ENCODE peak calls at places on chromosomes 13 and 19, in six cellular contexts. Y is lung, G is sigmoid colon, V is right lobe of liver, Z is dorsolateral prefrontal cortex, F is hepatocyte. H is an unnamed sample.

GRCh38 chr19:40717325-40717879 is 490 bp downstream of the ITPKC start:
- DNase-seq in V (peak), Y (no peak), G (peak), F (no peak), Z (no peak), H (no peak)

GRCh38 chr19:3984908-3985642 is at the start of gene EEF2:
- DNase-seq in V (peak), Z (peak), F (peak), G (peak), Y (peak), H (peak)

GRCh38 chr19:11171144-11171543 is 15.6 kb upstream of the SPC24 start:
- DNase-seq in F (no peak), Z (no peak), V (peak), G (no peak), Y (no peak), H (no peak)

GRCh38 chr13:111484129-111484925 is 163.9 kb downstream of the TEX29 start:
- DNase-seq in Y (no peak), Z (no peak), F (no peak), V (no peak), G (no peak), H (no peak)

GRCh38 chr13:84651288-84651687 is 769.0 kb upstream of the SLITRK1 start:
- DNase-seq in Y (no peak), F (peak), V (no peak), G (no peak), Z (no peak), H (no peak)

GRCh38 chr19:50368649-50369570 is 3.5 kb upstream of the NAPSA start:
- DNase-seq in V (peak), F (peak), Y (peak), Z (peak), G (peak), H (no peak)

GRCh38 chr13:100495455-100495854 is 93.1 kb downstream of the GGACT start:
- DNase-seq in V (no peak), Z (no peak), Y (no peak), F (no peak), G (no peak), H (no peak)

GRCh38 chr19:22140356-22140755 is 56.4 kb downstream of the ZNF676 start:
- DNase-seq in Z (no peak), Y (no peak), V (no peak), G (no peak), F (no peak), H (no peak)

GRCh38 chr19:17555929-17556813 is 722 bp downstream of the COLGALT1 start:
- DNase-seq in Z (peak), G (peak), V (peak), F (peak), Y (peak), H (no peak)

GRCh38 chr19:54427586-54427985 is 12.3 kb downstream of the TTYH1 start:
- DNase-seq in V (no peak), Z (no peak), G (no peak), F (no peak), Y (no peak), H (no peak)

GRCh38 chr13:100597253-100597652 is 8.7 kb upstream of the GGACT start:
- DNase-seq in G (no peak), F (no peak), Y (no peak), Z (no peak), V (no peak), H (no peak)

GRCh38 chr13:70568571-70568970 is 460.3 kb upstream of the KLHL1 start:
- DNase-seq in Y (no peak), Z (no peak), G (no peak), F (peak), V (no peak), H (no peak)

GRCh38 chr13:19860884-19861655 is 2.4 kb downstream of the ZMYM5 start:
- DNase-seq in V (no peak), G (no peak), F (peak), Z (no peak), Y (no peak), H (no peak)

GRCh38 chr13:109720758-109721184 is 65.6 kb downstream of the IRS2 start:
- DNase-seq in Y (no peak), Z (no peak), V (no peak), F (no peak), G (no peak), H (no peak)

GRCh38 chr13:33052446-33052845 is 36.2 kb downstream of the KL start:
- DNase-seq in Z (no peak), F (no peak), G (no peak), V (no peak), Y (no peak), H (no peak)

GRCh38 chr19:39411006-39411831 is 1.2 kb upstream of the PLEKHG2 start:
- DNase-seq in Y (no peak), F (peak), G (peak), Z (no peak), V (peak), H (no peak)

GRCh38 chr13:30585748-30586262 is 31.9 kb upstream of the USPL1 start:
- DNase-seq in Y (no peak), Z (no peak), G (no peak), F (no peak), V (no peak), H (no peak)

GRCh38 chr13:43675577-43675976 is 111.2 kb downstream of the ENOX1 start:
- DNase-seq in V (no peak), G (no peak), Y (no peak), Z (no peak), F (no peak), H (no peak)

GRCh38 chr19:39132344-39132969 is 6.9 kb downstream of the PAK4 start:
- DNase-seq in V (no peak), F (no peak), Y (no peak), Z (no peak), G (no peak), H (no peak)

GRCh38 chr13:41581884-41582547 is 124.7 kb downstream of the RGCC start:
- DNase-seq in F (no peak), V (no peak), G (no peak), Z (no peak), Y (no peak), H (no peak)

GRCh38 chr19:35248310-35249145 is at the start of gene LSR:
- DNase-seq in F (peak), V (peak), Y (peak), G (no peak), Z (no peak), H (no peak)

GRCh38 chr13:26476111-26476743 is 81.3 kb upstream of the WASF3 start:
- DNase-seq in Z (no peak), F (peak), V (no peak), Y (no peak), G (no peak), H (no peak)

GRCh38 chr13:110683203-110683883 is 22.6 kb downstream of the CARS2 start:
- DNase-seq in F (no peak), G (no peak), Y (no peak), V (no peak), Z (no peak), H (no peak)

GRCh38 chr13:113151745-113152707 is 6.4 kb upstream of the PROZ start:
- DNase-seq in G (no peak), Z (peak), F (peak), Y (no peak), V (peak), H (peak)

GRCh38 chr19:39568604-39569003 is 28.6 kb upstream of the EID2 start:
- DNase-seq in Z (no peak), G (no peak), F (no peak), V (no peak), Y (no peak), H (no peak)

GRCh38 chr13:33401238-33401637 is 115.7 kb upstream of the STARD13 start:
- DNase-seq in F (no peak), Y (peak), Z (no peak), G (peak), V (no peak), H (no peak)

GRCh38 chr19:47232422-47233211 is 1.6 kb upstream of the BBC3 start:
- DNase-seq in F (no peak), V (no peak), Y (no peak), G (no peak), Z (no peak), H (no peak)

GRCh38 chr13:66933994-66934393 is 296.1 kb downstream of the PCDH9 start:
- DNase-seq in G (no peak), V (no peak), Z (no peak), Y (no peak), F (no peak), H (no peak)

GRCh38 chr13:111344471-111345191 is 24.2 kb downstream of the TEX29 start:
- DNase-seq in F (peak), Z (no peak), V (no peak), G (no peak), Y (peak), H (peak)

GRCh38 chr13:103195762-103196161 is 129.5 kb upstream of the SLC10A2 start:
- DNase-seq in V (no peak), Z (no peak), F (no peak), G (no peak), Y (no peak), H (no peak)

GRCh38 chr19:41307090-41307875 is 2.7 kb upstream of the CCDC97 start:
- DNase-seq in G (no peak), F (no peak), V (no peak), Y (no peak), Z (no peak), H (no peak)

GRCh38 chr19:17985037-17985818 is 18.3 kb downstream of the KCNN1 start:
- DNase-seq in Y (no peak), Z (no peak), F (peak), G (no peak), V (no peak), H (no peak)

GRCh38 chr13:23707674-23708073 is 137.5 kb downstream of the TNFRSF19 start:
- DNase-seq in Y (no peak), V (no peak), Z (no peak), G (no peak), F (no peak), H (no peak)

GRCh38 chr13:102854675-102855074 is 8.8 kb downstream of the ERCC5 start:
- DNase-seq in G (no peak), V (no peak), Z (no peak), F (no peak), Y (no peak), H (no peak)

GRCh38 chr13:32530841-32531253 is 7.7 kb downstream of the N4BP2L2 start:
- DNase-seq in Z (no peak), V (no peak), Y (no peak), F (peak), G (no peak), H (no peak)

GRCh38 chr13:97113231-97114001 is 108.7 kb upstream of the MBNL2 start:
- DNase-seq in Y (no peak), Z (no peak), G (no peak), F (peak), V (no peak), H (no peak)

GRCh38 chr19:29708553-29709439 is 6.3 kb downstream of the C19orf12 start:
- DNase-seq in F (peak), Y (no peak), G (no peak), V (peak), Z (no peak), H (no peak)

GRCh38 chr19:18202759-18203407 is 959 bp downstream of the RAB3A start:
- DNase-seq in Y (no peak), V (peak), F (peak), G (peak), Z (no peak), H (no peak)

GRCh38 chr19:19445288-19445687 is 39.8 kb downstream of the GATAD2A start:
- DNase-seq in G (no peak), V (no peak), Z (no peak), Y (no peak), F (no peak), H (no peak)

GRCh38 chr19:19447536-19448237 is 42.2 kb downstream of the GATAD2A start:
- DNase-seq in F (no peak), V (no peak), Z (no peak), G (no peak), Y (no peak), H (no peak)

GRCh38 chr19:19445911-19446361 is 40.5 kb downstream of the GATAD2A start:
- DNase-seq in F (no peak), G (no peak), V (no peak), Z (no peak), Y (no peak), H (no peak)

GRCh38 chr19:19448238-19448544 is 42.7 kb downstream of the GATAD2A start:
- DNase-seq in Y (no peak), G (no peak), V (no peak), Z (no peak), F (no peak), H (no peak)

DNA sequence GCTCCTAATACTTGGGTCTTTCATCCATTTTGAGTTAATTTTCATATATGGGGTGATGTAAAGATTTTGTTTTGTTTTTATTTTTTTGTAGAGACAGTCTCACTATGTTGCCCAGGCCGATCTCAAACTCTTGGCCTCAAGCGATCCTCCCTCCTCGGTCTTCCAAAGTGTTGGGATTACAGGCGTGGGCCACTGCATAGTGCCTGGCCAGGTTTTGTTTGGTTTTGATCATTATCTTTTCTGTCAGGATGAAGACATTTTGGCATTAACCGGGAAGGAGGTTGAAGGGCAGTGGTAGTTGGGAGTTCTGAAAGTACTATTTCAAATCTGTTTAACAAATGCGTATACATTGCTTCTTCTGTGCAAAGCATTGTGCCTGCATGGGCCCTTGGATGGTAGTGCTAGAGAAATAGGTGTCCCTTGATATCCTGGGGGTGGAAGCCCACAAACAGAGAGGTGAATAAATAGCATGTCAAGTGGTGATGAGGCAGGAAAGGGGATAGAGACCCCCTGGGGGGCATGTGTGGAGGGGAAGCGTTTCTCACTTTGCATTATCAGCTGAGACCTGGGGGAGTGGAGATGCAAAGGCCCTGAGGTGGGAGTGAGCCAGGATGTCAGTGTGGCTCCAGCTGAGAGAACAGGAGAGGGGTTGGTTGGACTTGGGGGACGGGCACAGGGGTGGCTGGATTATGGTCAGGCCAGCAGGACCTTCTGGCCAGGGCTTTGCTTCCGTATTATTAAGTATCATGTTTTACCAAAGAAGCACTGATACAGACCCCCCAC is 41.4 kb downstream of the GATAD2A start:
- DNase-seq in F (no peak), Y (no peak), G (no peak), Z (no peak), V (no peak), H (no peak)
- H3K27ac ChIP-seq in F (no peak), Y (no peak), G (no peak), Z (no peak), V (no peak), H (no peak)

DNA sequence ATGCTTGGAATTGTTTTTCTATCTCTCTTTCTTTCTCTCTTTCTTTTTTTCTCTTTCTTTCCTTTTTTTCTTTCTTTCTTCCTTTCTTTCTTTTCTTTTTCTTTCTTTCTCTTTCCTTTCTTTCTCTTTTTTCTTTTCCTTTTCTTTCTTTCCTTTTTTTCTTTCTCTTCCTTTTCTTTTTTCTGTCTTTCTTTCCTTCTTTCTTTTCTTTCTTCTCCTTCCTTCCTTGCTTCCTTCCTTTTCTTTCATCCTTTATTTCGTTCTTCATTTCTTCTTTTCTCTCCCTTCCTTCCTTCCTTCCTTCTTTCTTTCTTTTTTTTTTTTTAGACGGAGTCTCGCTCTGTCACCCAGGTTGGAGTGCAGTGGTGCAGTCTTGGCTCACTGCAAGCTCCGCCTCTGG is 1.9 kb upstream of the MEX3D start:
- DNase-seq in G (no peak), Z (no peak), F (no peak), Y (no peak), V (no peak), H (no peak)
- TF ChIP-seq CTCF in G (no peak), Z (no peak), F (no peak), Y (no peak), V (no peak), H (no peak)

GRCh38 chr19:5595745-5596144 is 26.8 kb downstream of the SAFB2 start:
- DNase-seq in F (no peak), Y (no peak), Z (no peak), G (no peak), V (no peak), H (no peak)
- H3K27ac ChIP-seq in F (no peak), Y (no peak), Z (no peak), G (no peak), V (no peak), H (no peak)

GRCh38 chr13:28964052-28964451 is 143.9 kb downstream of the MTUS2 start:
- DNase-seq in Z (no peak), Y (no peak), V (no peak), F (no peak), G (no peak), H (no peak)
- TF ChIP-seq CTCF in Z (no peak), Y (no peak), V (no peak), F (no peak), G (no peak), H (no peak)

GRCh38 chr13:72781461-72782439 is at the start of the genes DIS3 and PIBF1:
- DNase-seq in F (peak), Z (peak), Y (peak), G (peak), V (peak), H (peak)

GRCh38 chr13:72782717-72783116 is 784 bp downstream of the PIBF1 start:
- DNase-seq in G (no peak), V (no peak), Z (no peak), F (no peak), Y (no peak), H (no peak)
- H3K27ac ChIP-seq in G (peak), V (no peak), Z (no peak), F (peak), Y (no peak), H (peak)

GRCh38 chr13:74173822-74174221 is 39.6 kb upstream of the KLF12 start:
- DNase-seq in Y (no peak), F (no peak), Z (no peak), V (no peak), G (no peak), H (no peak)
- TF ChIP-seq CTCF in Y (no peak), F (no peak), Z (no peak), V (no peak), G (no peak), H (no peak)

H was measured in vagina.